ENCODE peak calls at places on chromosomes 3 and 15, in six cellular contexts. I is B cell, Y is pons, D is GM12865, G is foreskin melanocyte, T is GM19239. U is an unnamed sample.

GRCh38 chr3:46998121-46998851 is 18.8 kb downstream of the NBEAL2 start:
- DNase-seq in T (peak), G (peak), I (peak), Y (no peak), D (peak), U (peak)

GRCh38 chr3:44042772-44043171 is 198.9 kb upstream of the TOPAZ1 start:
- DNase-seq in D (peak), Y (no peak), T (no peak), I (no peak), G (no peak), U (no peak)

GRCh38 chr15:31344824-31345605 is 18.4 kb downstream of the KLF13 start:
- DNase-seq in I (no peak), D (peak), G (no peak), T (no peak), Y (no peak), U (no peak)

GRCh38 chr3:115518100-115518852 is 105.0 kb upstream of the GAP43 start:
- DNase-seq in T (no peak), Y (no peak), D (no peak), I (no peak), G (peak), U (no peak)

GRCh38 chr3:155809181-155809580 is 3.1 kb upstream of the C3orf33 start:
- DNase-seq in D (no peak), I (no peak), T (no peak), Y (no peak), G (peak), U (no peak)

GRCh38 chr15:83928392-83928734 is 274.4 kb downstream of the ADAMTSL3 start:
- DNase-seq in T (peak), D (peak), Y (no peak), I (no peak), G (no peak), U (no peak)

GRCh38 chr3:112814256-112814655 is 32.4 kb downstream of the CD200R1L start:
- DNase-seq in I (no peak), T (no peak), Y (peak), D (peak), G (peak), U (no peak)

GRCh38 chr3:125039041-125039896 is 16.5 kb downstream of the HEG1 start:
- DNase-seq in I (no peak), Y (peak), D (no peak), G (no peak), T (no peak), U (no peak)

GRCh38 chr3:180934638-180935037 is 22.2 kb downstream of the FXR1 start:
- DNase-seq in Y (no peak), G (no peak), T (no peak), D (no peak), I (no peak), U (no peak)

GRCh38 chr3:194231840-194232832 is 96.2 kb downstream of the HES1 start:
- DNase-seq in G (no peak), Y (no peak), D (no peak), I (no peak), T (no peak), U (no peak)

GRCh38 chr15:61228025-61228901 is 839 bp downstream of the RORA start:
- DNase-seq in G (peak), I (no peak), T (no peak), D (no peak), Y (no peak), U (no peak)

GRCh38 chr3:45881031-45882022 is 5.0 kb upstream of the CCR9 start:
- DNase-seq in I (no peak), D (peak), G (no peak), T (no peak), Y (no peak), U (no peak)

GRCh38 chr15:99442268-99442897 is 123.4 kb upstream of the MEF2A start:
- DNase-seq in I (peak), D (no peak), T (no peak), Y (no peak), G (peak), U (no peak)

GRCh38 chr3:157494581-157495281 is 8.5 kb downstream of the VEPH1 start:
- DNase-seq in D (no peak), I (no peak), Y (no peak), G (no peak), T (no peak), U (no peak)